ENCODE peak calls at places on chromosomes 5 and 9, in eight cellular contexts. C, W, X, N, J, Y, G and K are unnamed samples.

GRCh38 chr5:181052928-181053759 is 13.1 kb downstream of the BTNL9 start:
- DNase-seq in C (no peak), W (no peak), X (no peak), N (no peak), J (no peak), Y (no peak), G (no peak), K (no peak)

GRCh38 chr5:5044240-5044840 is 95.8 kb upstream of the ADAMTS16 start:
- DNase-seq in C (no peak), W (no peak), X (no peak), N (no peak), J (no peak), Y (peak; percentile 15), G (no peak), K (no peak)

GRCh38 chr9:134055981-134056461 is 11.8 kb downstream of the BRD3 start:
- DNase-seq in C (peak; percentile 96), W (peak; percentile 90), X (peak; percentile 58), N (peak; percentile 68), J (peak; percentile 77), Y (peak; percentile 82), G (peak; percentile 47), K (peak; percentile 72)

GRCh38 chr5:1948663-1949191 is 66.0 kb upstream of the IRX4 start:
- DNase-seq in C (no peak), W (no peak), X (no peak), N (no peak), J (no peak), Y (no peak), G (no peak), K (no peak)

GRCh38 chr5:138953370-138954256 is 78.5 kb upstream of the LRRTM2 start:
- DNase-seq in C (peak; percentile 97), W (peak; percentile 76), X (peak; percentile 90), N (peak; percentile 75), J (no peak), Y (peak; percentile 72), G (peak; percentile 74), K (peak; percentile 55)

GRCh38 chr9:112665347-112665746 is 52.6 kb downstream of the INIP start:
- DNase-seq in C (no peak), W (peak; percentile 33), X (no peak), N (peak; percentile 41), J (no peak), Y (peak; percentile 24), G (peak; percentile 33), K (peak; percentile 14)

GRCh38 chr9:119318371-119318770 is 50.9 kb downstream of the BRINP1 start:
- DNase-seq in C (peak; percentile 17), W (no peak), X (peak; percentile 33), N (no peak), J (no peak), Y (no peak), G (no peak), K (no peak)

GRCh38 chr5:71924980-71925379 is 182.3 kb upstream of the MAP1B start:
- DNase-seq in C (no peak), W (peak; percentile 71), X (no peak), N (peak; percentile 72), J (no peak), Y (peak; percentile 67), G (peak; percentile 32), K (peak; percentile 57)

GRCh38 chr9:123283455-123283854 is 15.1 kb upstream of the STRBP start:
- DNase-seq in C (no peak), W (no peak), X (no peak), N (no peak), J (no peak), Y (no peak), G (no peak), K (no peak)

GRCh38 chr5:1724822-1725602 is 74.6 kb downstream of the MRPL36 start:
- DNase-seq in C (peak; percentile 51), W (peak; percentile 4), X (no peak), N (peak; percentile 14), J (no peak), Y (peak; percentile 7), G (peak; percentile 3), K (peak; percentile 48)

GRCh38 chr5:140217299-140218026 is 42.5 kb downstream of the CYSTM1 start:
- DNase-seq in C (no peak), W (no peak), X (no peak), N (no peak), J (no peak), Y (no peak), G (no peak), K (no peak)

GRCh38 chr9:134283111-134283515 is 43.1 kb upstream of the RXRA start:
- DNase-seq in C (peak; percentile 44), W (peak; percentile 92), X (peak; percentile 71), N (peak; percentile 85), J (peak; percentile 83), Y (peak; percentile 74), G (peak; percentile 12), K (peak; percentile 37)

GRCh38 chr5:9440517-9440916 is 105.4 kb downstream of the SEMA5A start:
- DNase-seq in C (no peak), W (peak; percentile 68), X (no peak), N (peak; percentile 23), J (no peak), Y (peak; percentile 84), G (peak; percentile 30), K (peak; percentile 85)

GRCh38 chr5:148352696-148353095 is 17.3 kb downstream of the SPINK9 start:
- DNase-seq in C (no peak), W (no peak), X (no peak), N (no peak), J (no peak), Y (no peak), G (no peak), K (no peak)

GRCh38 chr5:13814293-13814692 is 130.2 kb downstream of the DNAH5 start:
- DNase-seq in C (no peak), W (peak; percentile 1), X (no peak), N (no peak), J (no peak), Y (peak; percentile 6), G (no peak), K (no peak)

GRCh38 chr9:36772449-36773370 is 200.0 kb downstream of the MELK start:
- DNase-seq in C (no peak), W (peak; percentile 49), X (no peak), N (peak; percentile 43), J (no peak), Y (peak; percentile 19), G (peak; percentile 32), K (peak; percentile 41)

GRCh38 chr5:169071-169727 is 22.1 kb upstream of the LRRC14B start:
- DNase-seq in C (peak; percentile 69), W (peak; percentile 18), X (no peak), N (peak; percentile 88), J (peak; percentile 55), Y (peak; percentile 93), G (peak; percentile 72), K (peak; percentile 95)

GRCh38 chr5:105953616-105954015 is 1717.1 kb downstream of the EFNA5 start:
- DNase-seq in C (no peak), W (no peak), X (no peak), N (no peak), J (no peak), Y (no peak), G (no peak), K (no peak)

GRCh38 chr5:73633060-73633459 is 7.1 kb downstream of the ARHGEF28 start:
- DNase-seq in C (no peak), W (no peak), X (no peak), N (no peak), J (no peak), Y (no peak), G (no peak), K (peak; percentile 25)
- TF ChIP-seq CTCF in C (no peak), W (no peak), X (no peak), N (no peak), J (no peak), Y (no peak), G (no peak), K (no peak)

DNA sequence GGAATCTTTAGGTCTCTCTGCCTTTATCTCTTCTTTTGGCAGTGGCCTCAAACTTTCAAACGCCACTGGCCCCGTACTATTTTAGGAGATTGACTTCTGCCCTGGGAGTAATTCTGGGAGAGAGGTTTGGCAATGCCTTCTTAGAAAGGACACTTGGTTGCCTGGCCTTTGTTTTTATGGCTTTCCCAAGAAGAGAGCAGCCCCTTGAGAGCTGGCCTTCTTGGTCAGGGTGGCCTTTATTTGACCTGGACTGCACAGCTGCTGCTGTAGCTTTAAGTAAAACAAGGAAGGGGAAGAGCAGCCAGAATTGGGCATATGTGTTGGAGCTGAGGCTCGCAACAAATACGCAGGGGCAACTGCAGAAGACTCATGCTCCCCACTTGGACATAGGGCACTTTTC is 60.8 kb downstream of the PTPN3 start:
- DNase-seq in C (no peak), W (no peak), X (no peak), N (no peak), J (no peak), Y (no peak), G (no peak), K (no peak)
- H3K4me3 ChIP-seq in C (no peak overlapping the region), W (no peak overlapping the region), X (no peak overlapping the region), N (no peak overlapping the region), J (no peak overlapping the region), Y (no peak overlapping the region), G (no peak overlapping the region), K (no peak overlapping the region)

GRCh38 chr5:67006152-67006848 is 190.3 kb downstream of the CD180 start:
- DNase-seq in C (no peak), W (no peak), X (no peak), N (no peak), J (no peak), Y (no peak), G (no peak), K (no peak)

GRCh38 chr5:67002832-67003231 is 193.8 kb downstream of the CD180 start:
- DNase-seq in C (no peak), W (no peak), X (no peak), N (no peak), J (no peak), Y (no peak), G (no peak), K (no peak)

GRCh38 chr5:67003373-67003905 is 193.2 kb downstream of the CD180 start:
- DNase-seq in C (no peak), W (no peak), X (no peak), N (no peak), J (no peak), Y (peak; percentile 50), G (no peak), K (no peak)

GRCh38 chr5:67003906-67004729 is 192.5 kb downstream of the CD180 start:
- DNase-seq in C (peak; percentile 92), W (peak; percentile 91), X (peak; percentile 59), N (peak; percentile 94), J (peak; percentile 88), Y (peak; percentile 98), G (peak; percentile 83), K (peak; percentile 94)

DNA sequence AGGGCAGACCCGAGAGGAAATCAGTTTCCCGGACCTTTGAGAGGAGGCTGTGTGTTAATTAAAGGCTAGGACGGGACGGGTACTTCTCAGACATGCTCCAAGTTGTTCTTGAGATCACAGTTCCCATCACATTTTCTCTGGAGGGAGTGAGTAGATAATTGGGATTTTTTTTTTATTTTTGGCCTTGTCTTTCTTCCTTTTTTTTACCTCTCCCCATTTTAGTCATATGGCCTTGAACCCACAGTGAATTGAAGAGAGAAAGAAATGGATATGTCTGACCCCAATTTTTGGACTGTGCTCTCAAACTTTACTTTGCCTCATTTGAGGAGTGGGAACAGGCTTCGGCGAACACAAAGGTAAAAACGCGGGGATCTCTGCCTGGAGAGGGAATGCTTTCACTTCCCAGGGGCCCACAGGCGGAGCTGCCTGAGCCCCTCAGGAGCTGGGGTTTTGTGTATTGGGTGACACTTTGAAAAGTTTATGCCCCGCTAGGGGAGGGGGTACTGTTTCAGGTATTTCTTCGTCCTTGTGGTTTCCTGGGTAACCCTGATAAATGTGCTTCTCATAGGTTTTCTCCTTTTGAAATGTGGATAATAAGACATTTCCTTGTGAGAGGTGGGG is 191.8 kb downstream of the CD180 start:
- DNase-seq in C (no peak), W (no peak), X (no peak), N (no peak), J (no peak), Y (no peak), G (no peak), K (no peak)
- TF ChIP-seq CTCF in C (no peak), W (no peak), X (no peak), N (no peak), J (no peak), Y (no peak), G (no peak), K (no peak)

GRCh38 chr9:130665431-130666392 is 1.3 kb downstream of the PRDM12 start:
- DNase-seq in C (no peak), W (no peak), X (no peak), N (no peak), J (no peak), Y (no peak), G (no peak), K (no peak)
- H3K4me3 ChIP-seq in C (no peak overlapping the region), W (no peak overlapping the region), X (peak overlapping the region; percentile 33), N (no peak overlapping the region), J (no peak overlapping the region), Y (no peak overlapping the region), G (no peak overlapping the region), K (no peak overlapping the region)